ENCODE peak calls at places on chromosomes 12 and 14, in five cellular contexts. O is epithelial cell of esophagus, E is GM20000, N is gastrocnemius medialis, Q is progenitor cell of endocrine pancreas. C is an unnamed sample.

GRCh38 chr14:51963164-51963733 is 26.1 kb upstream of the RTRAF start:
- DNase-seq in Q (no peak), O (no peak), N (no peak), E (no peak), C (no peak)

GRCh38 chr12:9864913-9865675 is 4.1 kb downstream of the CLEC2B start:
- DNase-seq in E (no peak), N (no peak), Q (no peak), O (no peak), C (no peak)

GRCh38 chr12:75315518-75315917 is 14.6 kb downstream of the CAPS2 start:
- DNase-seq in O (no peak), N (no peak), E (no peak), Q (no peak), C (no peak)

GRCh38 chr14:68460541-68460940 is 332.3 kb downstream of the ZFP36L1 start:
- DNase-seq in E (no peak), N (peak), Q (no peak), O (no peak), C (no peak)

GRCh38 chr12:67993143-67993542 is 3.9 kb downstream of the IFNG-AS1 start:
- DNase-seq in E (no peak), Q (no peak), O (no peak), N (no peak), C (no peak)

GRCh38 chr14:69107407-69108003 is 45.4 kb downstream of the DCAF5 start:
- DNase-seq in O (peak), N (no peak), E (peak), Q (peak), C (peak)

GRCh38 chr12:19671695-19672094 is 232.4 kb downstream of the AEBP2 start:
- DNase-seq in N (no peak), Q (no peak), E (no peak), O (no peak), C (no peak)

GRCh38 chr12:5923043-5923605 is 21.9 kb downstream of the ANO2 start:
- DNase-seq in Q (no peak), E (no peak), O (no peak), N (no peak), C (no peak)

GRCh38 chr12:26303418-26303817 is 108.0 kb downstream of the SSPN start:
- DNase-seq in Q (no peak), N (no peak), O (no peak), E (no peak), C (no peak)

GRCh38 chr14:100612879-100613455 is 25.8 kb upstream of the BEGAIN start:
- DNase-seq in O (no peak), Q (no peak), N (no peak), E (no peak), C (no peak)

GRCh38 chr12:74598819-74599218 is 61.2 kb downstream of the ATXN7L3B start:
- DNase-seq in E (no peak), N (no peak), O (peak), Q (no peak), C (no peak)

GRCh38 chr14:68416156-68416555 is 376.7 kb downstream of the ZFP36L1 start:
- DNase-seq in E (no peak), O (no peak), N (no peak), Q (no peak), C (no peak)

GRCh38 chr12:52884526-52885293 is 20.2 kb downstream of the KRT8 start:
- DNase-seq in N (peak), Q (peak), E (peak), O (peak), C (peak)

GRCh38 chr14:101929096-101929495 is 35.3 kb upstream of the DYNC1H1 start:
- DNase-seq in Q (no peak), N (no peak), O (no peak), E (no peak), C (no peak)

GRCh38 chr14:38583471-38583870 is 327.6 kb upstream of the CLEC14A start:
- DNase-seq in E (no peak), O (no peak), N (no peak), Q (no peak), C (no peak)

GRCh38 chr14:73935666-73936065 is 14.2 kb downstream of the FAM161B start:
- DNase-seq in Q (no peak), O (peak), E (no peak), N (no peak), C (no peak)

GRCh38 chr14:32560213-32560857 is 231.2 kb downstream of the AKAP6 start:
- DNase-seq in O (peak), E (peak), N (peak), Q (peak), C (peak)

GRCh38 chr14:20472566-20473206 is 3.5 kb downstream of the PNP start:
- DNase-seq in O (no peak), N (no peak), Q (no peak), E (no peak), C (no peak)

GRCh38 chr12:116672842-116673516 is 64.9 kb downstream of the SPRING1 start:
- DNase-seq in Q (no peak), E (peak), N (no peak), O (no peak), C (no peak)

GRCh38 chr12:31337952-31338351 is 12.0 kb upstream of the SINHCAF start:
- DNase-seq in O (no peak), Q (no peak), N (no peak), E (no peak), C (no peak)

GRCh38 chr12:38662851-38663250 is 242.5 kb downstream of the CPNE8 start:
- DNase-seq in E (no peak), Q (no peak), N (no peak), O (no peak), C (no peak)

GRCh38 chr12:65962921-65963883 is 138.9 kb downstream of the HMGA2 start:
- DNase-seq in O (peak), N (no peak), E (peak), Q (no peak), C (peak)

GRCh38 chr12:40215977-40216376 is 8.8 kb upstream of the LRRK2 start:
- DNase-seq in E (no peak), Q (no peak), O (peak), N (no peak), C (no peak)

GRCh38 chr12:132640936-132641335 is 22.4 kb downstream of the P2RX2 start:
- DNase-seq in N (no peak), Q (no peak), E (no peak), O (no peak), C (no peak)

GRCh38 chr14:32303865-32304264 is 25.2 kb upstream of the AKAP6 start:
- DNase-seq in Q (no peak), O (no peak), N (no peak), E (no peak), C (no peak)

GRCh38 chr12:104494137-104494815 is 37.5 kb downstream of the CHST11 start:
- DNase-seq in O (no peak), E (no peak), N (no peak), Q (no peak), C (no peak)

GRCh38 chr12:112116232-112117060 is 7.9 kb upstream of the NAA25 start:
- DNase-seq in N (peak), O (peak), Q (peak), E (peak), C (peak)

GRCh38 chr14:74249433-74250375 is 10.5 kb downstream of the VSX2 start:
- DNase-seq in N (no peak), Q (no peak), E (no peak), O (no peak), C (no peak)

GRCh38 chr14:45290547-45290946 is 37.5 kb upstream of the MIS18BP1 start:
- DNase-seq in O (no peak), N (no peak), Q (no peak), E (no peak), C (no peak)

GRCh38 chr14:45287609-45288008 is 34.6 kb upstream of the MIS18BP1 start:
- DNase-seq in E (no peak), Q (no peak), N (no peak), O (peak), C (no peak)

DNA sequence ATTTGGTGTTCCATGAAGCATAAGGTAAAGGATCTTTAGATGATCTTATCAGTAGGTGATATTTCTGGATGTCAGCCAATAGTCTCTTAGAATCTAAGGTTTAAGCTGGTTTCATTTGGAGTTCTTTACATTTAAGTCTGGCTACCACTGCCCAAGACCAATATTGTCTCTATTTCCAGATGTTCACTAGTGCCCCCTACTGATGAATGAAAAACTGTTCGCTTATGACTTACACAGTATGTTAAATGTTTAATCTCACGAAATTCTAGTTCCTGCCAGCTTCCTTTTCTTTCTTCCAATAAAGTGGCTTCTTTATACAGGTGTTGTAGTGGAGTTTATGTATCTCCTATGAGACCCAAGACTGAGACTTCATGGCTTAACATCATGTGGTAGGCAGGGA is 31.8 kb upstream of the MIS18BP1 start:
- DNase-seq in E (no peak), Q (no peak), N (no peak), O (no peak), C (no peak)
- TF ChIP-seq CTCF in E (no peak), Q (no peak), N (no peak), O (no peak), C (no peak)

GRCh38 chr14:60164717-60165546 is at the start of gene DHRS7:
- DNase-seq in E (peak), Q (peak), N (peak), O (peak), C (peak)
- TF ChIP-seq CTCF in E (peak), Q (peak), N (peak), O (no peak), C (no peak)

GRCh38 chr12:115456946-115457689 is 773.1 kb upstream of the TBX3 start:
- DNase-seq in N (no peak), E (no peak), O (peak), Q (no peak), C (peak)
- TF ChIP-seq CTCF in N (no peak), E (no peak), O (peak), Q (peak), C (peak)

DNA sequence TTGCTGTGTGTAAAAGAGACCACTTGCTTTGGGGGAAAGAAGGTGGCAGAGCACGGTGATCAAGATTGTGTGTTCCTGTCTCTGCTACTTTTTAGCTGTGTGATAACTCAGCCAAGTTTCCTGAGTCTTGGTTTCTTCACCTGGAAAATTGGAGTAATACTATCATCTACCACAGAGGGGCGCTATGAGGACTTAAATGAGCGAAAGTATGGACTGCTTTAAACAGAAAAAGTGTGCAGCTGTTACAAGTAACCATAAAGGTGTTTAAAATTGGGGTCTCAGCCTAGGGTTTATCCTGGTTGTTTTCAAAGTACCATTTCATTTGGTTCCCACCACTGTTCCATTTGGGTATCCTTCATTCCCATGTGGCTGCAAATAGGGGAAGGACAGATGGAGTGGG is 65.9 kb upstream of the WSCD2 start:
- DNase-seq in Q (no peak), O (peak), N (no peak), E (no peak), C (no peak)
- TF ChIP-seq CTCF in Q (peak), O (no peak), N (no peak), E (no peak), C (peak)

C was measured in nephron progenitor cell.